ENCODE peak calls at places on chromosomes 2 and 18, in seven cellular contexts. One of them, this sample, is unnamed.

GRCh38 chr2:150125188-150125587 is 362.3 kb downstream of the RND3 start:
- DNase-seq in CD4-positive, CD25-positive, alpha-beta regulatory T cell: no peak
- DNase-seq in amniotic stem cell: no peak
- DNase-seq in activated effector memory CD4-positive, alpha-beta T cell treated with Interleukin-2 at 50 U/mL for 16 hours: no peak
- DNase-seq in RPMI8226: no peak
- DNase-seq in heart right ventricle: no peak
- DNase-seq in T-helper 17 cell: no peak
- DNase-seq in this sample: no peak

GRCh38 chr2:233638836-233639235 is 2.6 kb downstream of the UGT1A10 start:
- DNase-seq in CD4-positive, CD25-positive, alpha-beta regulatory T cell: no peak
- DNase-seq in amniotic stem cell: no peak
- DNase-seq in activated effector memory CD4-positive, alpha-beta T cell treated with Interleukin-2 at 50 U/mL for 16 hours: no peak
- DNase-seq in RPMI8226: peak
- DNase-seq in heart right ventricle: no peak
- DNase-seq in T-helper 17 cell: no peak
- DNase-seq in this sample: peak

GRCh38 chr2:187422277-187422676 is 25.8 kb downstream of the CALCRL start:
- DNase-seq in CD4-positive, CD25-positive, alpha-beta regulatory T cell: no peak
- DNase-seq in amniotic stem cell: no peak
- DNase-seq in activated effector memory CD4-positive, alpha-beta T cell treated with Interleukin-2 at 50 U/mL for 16 hours: no peak
- DNase-seq in RPMI8226: no peak
- DNase-seq in heart right ventricle: no peak
- DNase-seq in T-helper 17 cell: no peak
- DNase-seq in this sample: no peak

GRCh38 chr2:69306612-69306896 is 80.5 kb downstream of the GFPT1 start:
- DNase-seq in CD4-positive, CD25-positive, alpha-beta regulatory T cell: no peak
- DNase-seq in amniotic stem cell: no peak
- DNase-seq in activated effector memory CD4-positive, alpha-beta T cell treated with Interleukin-2 at 50 U/mL for 16 hours: no peak
- DNase-seq in RPMI8226: no peak
- DNase-seq in heart right ventricle: no peak
- DNase-seq in T-helper 17 cell: no peak
- DNase-seq in this sample: no peak

GRCh38 chr2:175180701-175181103 is 808 bp downstream of the ATP5MC3 start:
- DNase-seq in CD4-positive, CD25-positive, alpha-beta regulatory T cell: peak
- DNase-seq in amniotic stem cell: peak
- DNase-seq in activated effector memory CD4-positive, alpha-beta T cell treated with Interleukin-2 at 50 U/mL for 16 hours: peak
- DNase-seq in RPMI8226: peak
- DNase-seq in heart right ventricle: peak
- DNase-seq in T-helper 17 cell: peak
- DNase-seq in this sample: peak

GRCh38 chr2:150916997-150917396 is 344.7 kb downstream of the RBM43 start:
- DNase-seq in CD4-positive, CD25-positive, alpha-beta regulatory T cell: no peak
- DNase-seq in amniotic stem cell: no peak
- DNase-seq in activated effector memory CD4-positive, alpha-beta T cell treated with Interleukin-2 at 50 U/mL for 16 hours: no peak
- DNase-seq in RPMI8226: no peak
- DNase-seq in heart right ventricle: no peak
- DNase-seq in T-helper 17 cell: no peak
- DNase-seq in this sample: no peak

GRCh38 chr2:233209117-233209977 is 42.1 kb upstream of the ATG16L1 start:
- DNase-seq in CD4-positive, CD25-positive, alpha-beta regulatory T cell: no peak
- DNase-seq in amniotic stem cell: no peak
- DNase-seq in activated effector memory CD4-positive, alpha-beta T cell treated with Interleukin-2 at 50 U/mL for 16 hours: no peak
- DNase-seq in RPMI8226: no peak
- DNase-seq in heart right ventricle: no peak
- DNase-seq in T-helper 17 cell: no peak
- DNase-seq in this sample: no peak

GRCh38 chr2:10278029-10278762 is 24.5 kb upstream of the HPCAL1 start:
- DNase-seq in CD4-positive, CD25-positive, alpha-beta regulatory T cell: no peak
- DNase-seq in amniotic stem cell: no peak
- DNase-seq in activated effector memory CD4-positive, alpha-beta T cell treated with Interleukin-2 at 50 U/mL for 16 hours: no peak
- DNase-seq in RPMI8226: peak
- DNase-seq in heart right ventricle: peak
- DNase-seq in T-helper 17 cell: no peak
- DNase-seq in this sample: no peak

GRCh38 chr2:232292395-232293154 is 86.0 kb upstream of the ALPP start:
- DNase-seq in CD4-positive, CD25-positive, alpha-beta regulatory T cell: peak
- DNase-seq in amniotic stem cell: peak
- DNase-seq in activated effector memory CD4-positive, alpha-beta T cell treated with Interleukin-2 at 50 U/mL for 16 hours: peak
- DNase-seq in RPMI8226: peak
- DNase-seq in heart right ventricle: peak
- DNase-seq in T-helper 17 cell: peak
- DNase-seq in this sample: no peak

GRCh38 chr2:207289295-207290018 is 123.7 kb upstream of the KLF7 start:
- DNase-seq in CD4-positive, CD25-positive, alpha-beta regulatory T cell: no peak
- DNase-seq in amniotic stem cell: no peak
- DNase-seq in activated effector memory CD4-positive, alpha-beta T cell treated with Interleukin-2 at 50 U/mL for 16 hours: no peak
- DNase-seq in RPMI8226: no peak
- DNase-seq in heart right ventricle: no peak
- DNase-seq in T-helper 17 cell: no peak
- DNase-seq in this sample: no peak

GRCh38 chr18:24491882-24492281 is 31.4 kb downstream of the HRH4 start:
- DNase-seq in CD4-positive, CD25-positive, alpha-beta regulatory T cell: no peak
- DNase-seq in amniotic stem cell: no peak
- DNase-seq in activated effector memory CD4-positive, alpha-beta T cell treated with Interleukin-2 at 50 U/mL for 16 hours: no peak
- DNase-seq in RPMI8226: no peak
- DNase-seq in heart right ventricle: no peak
- DNase-seq in T-helper 17 cell: no peak
- DNase-seq in this sample: no peak

GRCh38 chr18:13175266-13175665 is 43.3 kb upstream of the LDLRAD4 start:
- DNase-seq in CD4-positive, CD25-positive, alpha-beta regulatory T cell: no peak
- DNase-seq in amniotic stem cell: no peak
- DNase-seq in activated effector memory CD4-positive, alpha-beta T cell treated with Interleukin-2 at 50 U/mL for 16 hours: no peak
- DNase-seq in RPMI8226: no peak
- DNase-seq in heart right ventricle: no peak
- DNase-seq in T-helper 17 cell: no peak
- DNase-seq in this sample: no peak

This sample was measured in B cell.